ENCODE peak calls at places on chromosomes 7 and 10, in nine cellular contexts. D is neural progenitor cell, E is cardiac septum, L is NCI-H1105, F is substantia nigra, Y is HTR-8/SVneo, V is retinal pigment epithelial cell, R is AG08395, C is aorta. H is an unnamed sample.

GRCh38 chr10:24503627-24504320 is 219.9 kb downstream of the ARHGAP21 start:
- DNase-seq in D (peak), E (no peak), L (peak), F (no peak), Y (peak), V (no peak), R (peak), C (no peak), H (peak)

GRCh38 chr10:91564026-91564425 is 68.8 kb downstream of the PPP1R3C start:
- DNase-seq in D (no peak), E (no peak), L (no peak), F (no peak), Y (no peak), V (no peak), R (no peak), C (no peak), H (no peak)

GRCh38 chr10:9621216-9621615 is 1396.5 kb upstream of the CELF2 start:
- DNase-seq in D (no peak), E (no peak), L (no peak), F (no peak), Y (no peak), V (no peak), R (no peak), C (no peak), H (no peak)

GRCh38 chr7:156642306-156643045 is 1.9 kb downstream of the RNF32 start:
- DNase-seq in D (no peak), E (no peak), L (no peak), F (no peak), Y (no peak), V (no peak), R (no peak), C (no peak), H (no peak)

GRCh38 chr10:4450981-4451501 is 375.0 kb upstream of the AKR1E2 start:
- DNase-seq in D (no peak), E (no peak), L (no peak), F (no peak), Y (no peak), V (no peak), R (peak), C (no peak), H (peak)

GRCh38 chr10:63264852-63265617 is 131.9 kb downstream of the NRBF2 start:
- DNase-seq in D (peak), E (no peak), L (no peak), F (peak), Y (peak), V (no peak), R (peak), C (no peak), H (no peak)

GRCh38 chr10:598415-599170 is 90.9 kb downstream of the DIP2C start:
- DNase-seq in D (peak), E (no peak), L (no peak), F (no peak), Y (peak), V (peak), R (peak), C (peak), H (peak)

GRCh38 chr10:116444527-116445142 is 17.0 kb downstream of the PNLIPRP3 start:
- DNase-seq in D (peak), E (no peak), L (no peak), F (no peak), Y (peak), V (no peak), R (peak), C (no peak), H (peak)

GRCh38 chr7:98881561-98882315 is 3.4 kb downstream of the TRRAP start:
- DNase-seq in D (no peak), E (no peak), L (no peak), F (no peak), Y (no peak), V (no peak), R (no peak), C (no peak), H (no peak)

GRCh38 chr10:70666960-70667798 is 5.1 kb upstream of the ADAMTS14 start:
- DNase-seq in D (no peak), E (peak), L (no peak), F (no peak), Y (no peak), V (no peak), R (no peak), C (no peak), H (no peak)

GRCh38 chr7:2639151-2639993 is 7.6 kb downstream of the TTYH3 start:
- DNase-seq in D (no peak), E (no peak), L (no peak), F (no peak), Y (no peak), V (no peak), R (no peak), C (no peak), H (no peak)

GRCh38 chr10:77946084-77946483 is 19.5 kb upstream of the DLG5 start:
- DNase-seq in D (no peak), E (no peak), L (no peak), F (no peak), Y (no peak), V (no peak), R (no peak), C (peak), H (no peak)

GRCh38 chr10:122140477-122140902 is 130.6 kb upstream of the BTBD16 start:
- DNase-seq in D (no peak), E (no peak), L (no peak), F (no peak), Y (no peak), V (no peak), R (peak), C (no peak), H (no peak)

GRCh38 chr10:100744980-100745881 is at the start of gene PAX2:
- DNase-seq in D (peak), E (no peak), L (no peak), F (no peak), Y (no peak), V (no peak), R (no peak), C (no peak), H (no peak)

GRCh38 chr7:140084972-140085371 is 22.2 kb upstream of the PARP12 start:
- DNase-seq in D (no peak), E (no peak), L (no peak), F (no peak), Y (no peak), V (no peak), R (no peak), C (no peak), H (no peak)

GRCh38 chr10:88987243-88987726 is 3.3 kb upstream of the FAS start:
- DNase-seq in D (no peak), E (no peak), L (no peak), F (no peak), Y (no peak), V (no peak), R (no peak), C (no peak), H (no peak)

GRCh38 chr7:2098056-2098455 is 134.7 kb downstream of the MAD1L1 start:
- DNase-seq in D (no peak), E (no peak), L (no peak), F (no peak), Y (no peak), V (no peak), R (no peak), C (no peak), H (no peak)

GRCh38 chr7:1004018-1004880 is 21.3 kb downstream of the CYP2W1 start:
- DNase-seq in D (no peak), E (no peak), L (no peak), F (no peak), Y (no peak), V (no peak), R (no peak), C (no peak), H (no peak)

GRCh38 chr7:94160719-94161435 is 156.7 kb upstream of the BET1 start:
- DNase-seq in D (no peak), E (no peak), L (no peak), F (no peak), Y (no peak), V (no peak), R (no peak), C (no peak), H (no peak)

GRCh38 chr10:34348917-34349509 is 466.1 kb downstream of the PARD3 start:
- DNase-seq in D (no peak), E (no peak), L (no peak), F (no peak), Y (no peak), V (no peak), R (no peak), C (no peak), H (no peak)

GRCh38 chr7:105026750-105027149 is 12.7 kb downstream of the KMT2E start:
- DNase-seq in D (no peak), E (no peak), L (no peak), F (no peak), Y (no peak), V (no peak), R (no peak), C (no peak), H (no peak)

GRCh38 chr7:137772748-137773147 is 74.0 kb downstream of the DGKI start:
- DNase-seq in D (no peak), E (no peak), L (no peak), F (no peak), Y (no peak), V (peak), R (peak), C (no peak), H (peak)

GRCh38 chr7:142478479-142479220 is 220.8 kb upstream of the PRSS58 start:
- DNase-seq in D (peak), E (no peak), L (no peak), F (no peak), Y (no peak), V (no peak), R (peak), C (no peak), H (peak)

GRCh38 chr7:21407806-21408480 is 19.9 kb upstream of the SP4 start:
- DNase-seq in D (no peak), E (no peak), L (no peak), F (no peak), Y (no peak), V (no peak), R (no peak), C (no peak), H (no peak)

GRCh38 chr7:106486331-106486730 is 174.6 kb downstream of the CCDC71L start:
- DNase-seq in D (no peak), E (no peak), L (no peak), F (no peak), Y (peak), V (peak), R (peak), C (no peak), H (peak)

GRCh38 chr7:69624431-69624830 is 26.2 kb downstream of the AUTS2 start:
- DNase-seq in D (no peak), E (no peak), L (no peak), F (no peak), Y (no peak), V (no peak), R (no peak), C (no peak), H (no peak)

GRCh38 chr7:131745645-131746248 is 189.3 kb upstream of the PODXL start:
- DNase-seq in D (peak), E (no peak), L (no peak), F (no peak), Y (peak), V (peak), R (peak), C (no peak), H (peak)

GRCh38 chr10:135601-136464 is 578 bp downstream of the ZMYND11 start:
- DNase-seq in D (peak), E (peak), L (no peak), F (peak), Y (peak), V (no peak), R (peak), C (peak), H (no peak)

GRCh38 chr10:17882557-17882956 is 69.2 kb upstream of the SLC39A12 start:
- DNase-seq in D (no peak), E (no peak), L (no peak), F (no peak), Y (no peak), V (no peak), R (no peak), C (no peak), H (no peak)

GRCh38 chr10:92544296-92544695 is 29.6 kb downstream of the IDE start:
- DNase-seq in D (no peak), E (no peak), L (no peak), F (no peak), Y (no peak), V (no peak), R (no peak), C (no peak), H (no peak)

GRCh38 chr10:25061711-25062455 is 45.5 kb downstream of the THNSL1 start:
- DNase-seq in D (no peak), E (no peak), L (no peak), F (no peak), Y (no peak), V (peak), R (no peak), C (no peak), H (no peak)

GRCh38 chr10:73812662-73813061 is 1.3 kb upstream of the NDST2 start:
- DNase-seq in D (peak), E (no peak), L (no peak), F (no peak), Y (no peak), V (no peak), R (no peak), C (no peak), H (no peak)

GRCh38 chr10:100508691-100509150 is 10.9 kb downstream of the SEC31B start:
- DNase-seq in D (peak), E (no peak), L (no peak), F (no peak), Y (peak), V (no peak), R (peak), C (no peak), H (no peak)

GRCh38 chr7:107953924-107954303 is 49.0 kb downstream of the LAMB1 start:
- DNase-seq in D (no peak), E (no peak), L (no peak), F (no peak), Y (no peak), V (no peak), R (no peak), C (no peak), H (no peak)

GRCh38 chr7:11203688-11204087 is 230.0 kb downstream of the PHF14 start:
- DNase-seq in D (no peak), E (no peak), L (no peak), F (no peak), Y (no peak), V (no peak), R (no peak), C (no peak), H (no peak)

GRCh38 chr7:107372298-107372697 is 97.6 kb upstream of the GPR22 start:
- DNase-seq in D (no peak), E (no peak), L (no peak), F (no peak), Y (no peak), V (no peak), R (peak), C (no peak), H (no peak)

GRCh38 chr10:106680061-106680460 is 484.4 kb downstream of the SORCS1 start:
- DNase-seq in D (no peak), E (no peak), L (no peak), F (no peak), Y (no peak), V (no peak), R (no peak), C (no peak), H (no peak)

GRCh38 chr7:100585511-100586265 is at the start of gene LRCH4:
- DNase-seq in D (peak), E (peak), L (peak), F (no peak), Y (peak), V (no peak), R (peak), C (no peak), H (no peak)

GRCh38 chr10:30151581-30152389 is 92.4 kb upstream of the JCAD start:
- DNase-seq in D (no peak), E (no peak), L (no peak), F (no peak), Y (peak), V (peak), R (peak), C (peak), H (peak)

GRCh38 chr7:29607889-29608288 is 44.3 kb downstream of the PRR15 start:
- DNase-seq in D (no peak), E (no peak), L (no peak), F (no peak), Y (no peak), V (peak), R (peak), C (no peak), H (no peak)

H was measured in GM04504.